ENCODE peak calls at places on chromosomes 1 and 21, in nine cellular contexts. E is small intestine, Q is heart left ventricle, N is uterus, D is GM23248, K is dorsolateral prefrontal cortex, M is tibial artery, Z is fibroblast of lung, X is SK-N-SH. I is an unnamed sample.

GRCh38 chr1:25657121-25657521 is 40.5 kb downstream of the MAN1C1 start:
- DNase-seq in E (no peak), Q (no peak), N (no peak), D (no peak), K (no peak), M (no peak), Z (no peak), X (no peak), I (no peak)

GRCh38 chr1:175376194-175376593 is 183.6 kb upstream of the KIAA0040 start:
- DNase-seq in E (peak; percentile 2), Q (no peak), N (no peak), D (peak; percentile 16), K (no peak), M (no peak), Z (no peak), X (peak; percentile 36), I (peak; percentile 28)

GRCh38 chr1:7379445-7379971 is 391.6 kb upstream of the VAMP3 start:
- DNase-seq in E (no peak), Q (peak; percentile 8), N (no peak), D (peak; percentile 81), K (no peak), M (no peak), Z (peak; percentile 86), X (no peak), I (peak; percentile 73)

GRCh38 chr21:16241500-16241963 is 511.8 kb downstream of the USP25 start:
- DNase-seq in E (no peak), Q (no peak), N (no peak), D (no peak), K (no peak), M (no peak), Z (no peak), X (no peak), I (peak; percentile 5)

GRCh38 chr1:12083766-12084165 is 20.7 kb downstream of the TNFRSF8 start:
- DNase-seq in E (no peak), Q (no peak), N (peak; percentile 32), D (peak; percentile 84), K (no peak), M (no peak), Z (peak; percentile 88), X (no peak), I (peak; percentile 8)

GRCh38 chr1:61301824-61302652 is 219.7 kb downstream of the NFIA start:
- DNase-seq in E (no peak), Q (no peak), N (no peak), D (peak; percentile 89), K (no peak), M (no peak), Z (no peak), X (no peak), I (no peak)

GRCh38 chr21:26445440-26445839 is 127.6 kb downstream of the CYYR1 start:
- DNase-seq in E (no peak), Q (no peak), N (no peak), D (peak; percentile 78), K (no peak), M (no peak), Z (peak; percentile 90), X (no peak), I (no peak)

GRCh38 chr1:15155760-15156743 is 2.5 kb downstream of the TMEM51 start:
- DNase-seq in E (no peak), Q (no peak), N (no peak), D (no peak), K (no peak), M (no peak), Z (no peak), X (peak; percentile 57), I (no peak)

GRCh38 chr1:219324171-219324570 is 150.5 kb downstream of the LYPLAL1 start:
- DNase-seq in E (no peak), Q (no peak), N (no peak), D (no peak), K (no peak), M (no peak), Z (no peak), X (no peak), I (no peak)

GRCh38 chr1:153265457-153265856 is 6.0 kb downstream of the LORICRIN start:
- DNase-seq in E (no peak), Q (no peak), N (no peak), D (no peak), K (no peak), M (no peak), Z (no peak), X (no peak), I (no peak)
- H3K27me3 ChIP-seq in E (peaks cover 11% of the 10 kb centered on the region), Q (peaks cover 9% of the 10 kb centered on the region), N (no peaks in the 10 kb centered on the region), D (peaks cover 47% of the 10 kb centered on the region), K (no peaks in the 10 kb centered on the region), M (peaks cover 29% of the 10 kb centered on the region), Z (peaks cover 25% of the 10 kb centered on the region), X (peaks cover 41% of the 10 kb centered on the region), I (peaks cover 12% of the 10 kb centered on the region)

GRCh38 chr1:3135746-3136455 is 66.9 kb downstream of the PRDM16 start:
- DNase-seq in E (no peak), Q (no peak), N (no peak), D (no peak), K (no peak), M (no peak), Z (no peak), X (no peak), I (peak; percentile 82)

GRCh38 chr1:3138623-3139151 is 69.7 kb downstream of the PRDM16 start:
- DNase-seq in E (no peak), Q (no peak), N (no peak), D (no peak), K (no peak), M (no peak), Z (no peak), X (no peak), I (no peak)

GRCh38 chr1:3139451-3139852 is 70.4 kb downstream of the PRDM16 start:
- DNase-seq in E (no peak), Q (no peak), N (no peak), D (no peak), K (no peak), M (no peak), Z (no peak), X (no peak), I (no peak)

GRCh38 chr1:3136532-3136931 is 67.5 kb downstream of the PRDM16 start:
- DNase-seq in E (no peak), Q (no peak), N (no peak), D (no peak), K (no peak), M (no peak), Z (no peak), X (no peak), I (no peak)

DNA sequence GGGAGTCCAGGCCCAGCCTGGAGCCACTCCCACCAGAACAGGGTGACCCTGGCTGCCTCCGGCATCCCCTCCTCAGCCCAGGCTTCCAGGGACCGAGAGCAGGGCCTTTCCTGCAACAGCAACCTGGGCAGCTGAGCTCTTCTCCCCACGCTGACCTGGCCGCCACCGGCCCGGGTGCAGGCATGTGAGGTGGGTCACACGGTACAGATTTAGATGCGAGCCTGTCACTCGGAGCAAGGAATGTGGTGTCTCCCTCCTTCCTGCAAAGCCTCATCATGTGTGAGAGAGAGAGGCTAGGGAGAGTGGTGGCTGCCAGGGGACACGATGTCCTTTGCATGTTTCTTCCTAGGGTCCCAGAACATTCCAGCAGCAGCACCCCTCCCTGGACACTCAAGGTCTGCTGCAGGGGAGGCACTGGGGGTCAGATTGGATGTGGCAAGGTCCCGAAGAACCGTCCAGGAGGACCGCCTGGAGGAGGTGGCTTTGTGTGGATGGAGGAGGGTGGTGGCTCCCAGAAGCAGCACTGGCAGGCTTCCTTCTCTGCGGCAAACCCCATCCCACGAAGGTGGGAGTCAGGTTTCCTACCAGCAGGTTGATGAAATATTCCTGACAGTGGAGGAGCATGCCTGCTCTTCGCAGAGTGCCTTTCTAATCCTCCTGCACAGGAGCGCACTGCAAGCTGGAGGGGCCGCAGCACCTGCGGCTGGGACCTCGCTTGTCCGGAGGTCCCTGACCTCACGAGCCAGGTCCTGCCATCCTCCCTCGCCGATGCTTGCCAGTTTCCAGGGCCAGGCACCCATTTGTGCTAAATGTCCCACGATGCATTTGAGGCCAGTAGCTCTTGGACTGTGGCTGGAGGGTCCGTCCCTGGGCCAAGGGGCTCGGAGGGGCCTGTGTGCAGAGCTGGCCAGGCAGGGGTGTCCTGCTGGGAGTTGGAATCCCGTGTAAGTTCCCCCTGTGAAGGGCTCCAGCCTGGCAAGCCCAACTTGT is 68.4 kb downstream of the PRDM16 start:
- DNase-seq in E (no peak), Q (no peak), N (no peak), D (no peak), K (no peak), M (no peak), Z (no peak), X (no peak), I (no peak)
- H3K27me3 ChIP-seq in E (no peaks in the 10 kb centered on the region), Q (no peaks in the 10 kb centered on the region), N (no peaks in the 10 kb centered on the region), D (peaks cover 54% of the 10 kb centered on the region), K (no peaks in the 10 kb centered on the region), M (no peaks in the 10 kb centered on the region), Z (no peaks in the 10 kb centered on the region), X (peaks cover 22% of the 10 kb centered on the region), I (no peaks in the 10 kb centered on the region)

GRCh38 chr1:39086386-39087108 is 60.4 kb downstream of the NDUFS5 start:
- DNase-seq in E (no peak), Q (no peak), N (peak; percentile 34), D (peak; percentile 54), K (no peak), M (no peak), Z (peak; percentile 64), X (no peak), I (peak; percentile 10)

GRCh38 chr1:39084191-39084590 is 58.0 kb downstream of the NDUFS5 start:
- DNase-seq in E (no peak), Q (no peak), N (no peak), D (no peak), K (no peak), M (no peak), Z (no peak), X (no peak), I (peak; percentile 23)

GRCh38 chr1:39087109-39087834 is 61.1 kb downstream of the NDUFS5 start:
- DNase-seq in E (no peak), Q (peak; percentile 43), N (peak; percentile 68), D (peak; percentile 84), K (no peak), M (peak; percentile 56), Z (peak; percentile 77), X (no peak), I (peak; percentile 10)

GRCh38 chr1:39082811-39083576 is 56.8 kb downstream of the NDUFS5 start:
- DNase-seq in E (no peak), Q (no peak), N (no peak), D (no peak), K (peak; percentile 1), M (no peak), Z (no peak), X (no peak), I (no peak)

DNA sequence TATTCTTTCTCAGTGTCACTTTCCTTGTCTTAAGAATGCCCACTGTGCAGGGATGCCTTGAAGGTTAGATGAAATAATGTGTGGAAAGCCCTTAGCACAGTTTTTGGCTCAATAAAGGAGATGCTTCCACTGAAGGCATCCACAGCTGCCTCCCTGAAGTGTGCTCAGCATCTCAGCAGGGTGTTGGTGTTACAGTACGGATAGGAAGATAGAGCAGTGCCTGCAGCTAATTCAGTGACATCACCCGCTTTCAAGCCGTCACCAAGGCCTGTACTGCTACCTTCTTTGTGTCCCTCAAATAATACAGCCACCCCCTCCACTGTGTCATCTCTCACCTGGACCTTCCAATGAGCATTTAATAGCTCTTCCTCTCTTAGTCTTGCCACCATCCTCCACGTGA is 59.0 kb downstream of the NDUFS5 start:
- DNase-seq in E (no peak), Q (no peak), N (no peak), D (no peak), K (no peak), M (no peak), Z (no peak), X (no peak), I (peak; percentile 31)
- H3K27me3 ChIP-seq in E (peaks cover 7% of the 10 kb centered on the region), Q (no peaks in the 10 kb centered on the region), N (no peaks in the 10 kb centered on the region), D (no peaks in the 10 kb centered on the region), K (no peaks in the 10 kb centered on the region), M (peaks cover 12% of the 10 kb centered on the region), Z (no peaks in the 10 kb centered on the region), X (peaks cover 8% of the 10 kb centered on the region), I (peaks cover 30% of the 10 kb centered on the region)

DNA sequence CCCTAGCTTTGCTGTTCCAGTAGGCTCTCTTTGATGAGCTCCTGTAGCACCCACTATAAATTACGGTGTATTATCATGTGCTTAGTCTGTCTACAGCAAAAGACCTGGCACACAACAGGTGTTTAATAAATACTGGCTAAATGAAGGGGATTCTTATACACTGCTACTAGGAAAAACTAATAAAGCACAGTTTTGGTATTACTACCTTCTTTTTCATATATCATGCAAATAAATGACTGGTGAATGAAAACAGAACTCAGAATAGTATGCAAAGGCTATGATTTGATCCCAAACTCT is 26.4 kb downstream of the WDR26 start:
- DNase-seq in E (no peak), Q (no peak), N (no peak), D (no peak), K (no peak), M (no peak), Z (no peak), X (no peak), I (no peak)
- H3K27me3 ChIP-seq in E (no peaks in the 10 kb centered on the region), Q (no peaks in the 10 kb centered on the region), N (no peaks in the 10 kb centered on the region), D (no peaks in the 10 kb centered on the region), K (no peaks in the 10 kb centered on the region), M (no peaks in the 10 kb centered on the region), Z (no peaks in the 10 kb centered on the region), X (no peaks in the 10 kb centered on the region), I (no peaks in the 10 kb centered on the region)

I was measured in H7.